ENCODE peak calls at places on chromosome 18, in five cellular contexts. E is bronchial epithelial cell, S is frontal cortex, X is kidney epithelial cell, B is RWPE1. O is an unnamed sample.

GRCh38 chr18:4267641-4268040 is 187.5 kb downstream of the DLGAP1 start:
- DNase-seq in X (no peak), E (no peak), B (no peak), S (no peak), O (no peak)

GRCh38 chr18:48803951-48804855 is 146.6 kb downstream of the SMAD7 start:
- DNase-seq in B (no peak), S (no peak), X (no peak), E (no peak), O (no peak)

GRCh38 chr18:44900627-44901026 is 219.9 kb downstream of the SETBP1 start:
- DNase-seq in B (no peak), E (peak), X (no peak), S (no peak), O (no peak)

GRCh38 chr18:27501651-27502050 is 316.5 kb upstream of the CHST9 start:
- DNase-seq in S (no peak), X (no peak), B (no peak), E (no peak), O (no peak)

GRCh38 chr18:446941-447560 is 53.5 kb downstream of the COLEC12 start:
- DNase-seq in X (no peak), E (no peak), B (no peak), S (no peak), O (no peak)

GRCh38 chr18:58896268-58896667 is 31.6 kb downstream of the ZNF532 start:
- DNase-seq in E (no peak), S (no peak), X (no peak), B (no peak), O (no peak)

GRCh38 chr18:51229328-51229727 is 31.8 kb upstream of the MEX3C start:
- DNase-seq in S (no peak), E (peak), B (no peak), X (no peak), O (no peak)

GRCh38 chr18:59820663-59821062 is 79.1 kb upstream of the PMAIP1 start:
- DNase-seq in X (no peak), B (no peak), E (no peak), S (no peak), O (no peak)

GRCh38 chr18:2883137-2883671 is 36.4 kb downstream of the EMILIN2 start:
- DNase-seq in E (no peak), B (no peak), X (no peak), S (no peak), O (no peak)

GRCh38 chr18:30562231-30562630 is 480.3 kb downstream of the DSC3 start:
- DNase-seq in B (no peak), E (no peak), X (no peak), S (no peak), O (no peak)

GRCh38 chr18:76564117-76564516 is 69.1 kb upstream of the ZNF516 start:
- DNase-seq in B (peak), E (peak), X (peak), S (no peak), O (no peak)

GRCh38 chr18:77111449-77112160 is 21.0 kb downstream of the MBP start:
- DNase-seq in E (peak), B (peak), X (no peak), S (no peak), O (no peak)

GRCh38 chr18:9824474-9824832 is 61.3 kb upstream of the TXNDC2 start:
- DNase-seq in E (no peak), S (no peak), X (no peak), B (no peak), O (no peak)